ENCODE peak calls at places on chromosome 14, in eight cellular contexts. S is lower leg skin, L is brain microvascular endothelial cell, B is MM.1S, M is HL-60, I is astrocyte of the spinal cord, U is kidney epithelial cell, E is foreskin fibroblast. T is an unnamed sample.

GRCh38 chr14:43005807-43006206 is 1399.1 kb downstream of the LRFN5 start:
- DNase-seq in E (no peak), U (no peak), S (no peak), L (no peak), B (no peak), M (no peak), I (peak), T (no peak)

GRCh38 chr14:70889555-70889954 is 17.7 kb upstream of the PCNX1 start:
- DNase-seq in U (no peak), E (no peak), B (no peak), S (no peak), M (no peak), L (no peak), I (no peak), T (no peak)

GRCh38 chr14:67850066-67850830 is 30.7 kb downstream of the RAD51B start:
- DNase-seq in I (no peak), L (no peak), M (no peak), E (no peak), B (no peak), S (no peak), U (no peak), T (no peak)

GRCh38 chr14:72645706-72646105 is 248.2 kb downstream of the DPF3 start:
- DNase-seq in M (no peak), S (no peak), L (no peak), E (no peak), B (no peak), U (no peak), I (no peak), T (no peak)

GRCh38 chr14:25014440-25014839 is 35.5 kb downstream of the STXBP6 start:
- DNase-seq in U (no peak), L (no peak), M (no peak), S (no peak), E (no peak), B (no peak), I (no peak), T (no peak)

GRCh38 chr14:67487332-67487731 is 1.2 kb downstream of the TMEM229B start:
- DNase-seq in S (no peak), I (no peak), L (no peak), E (no peak), M (no peak), U (no peak), B (no peak), T (no peak)

GRCh38 chr14:102362084-102362483 is 606 bp downstream of the CINP start:
- DNase-seq in L (peak), U (no peak), M (no peak), B (no peak), S (no peak), E (peak), I (peak), T (no peak)

GRCh38 chr14:45716506-45716905 is 463.5 kb upstream of the MIS18BP1 start:
- DNase-seq in L (no peak), U (no peak), B (no peak), M (no peak), S (no peak), E (no peak), I (peak), T (no peak)

GRCh38 chr14:62179367-62180018 is 417.3 kb downstream of the SNAPC1 start:
- DNase-seq in E (peak), L (peak), B (peak), S (no peak), I (peak), U (peak), M (no peak), T (peak)

GRCh38 chr14:30957813-30958370 is 67.6 kb upstream of the AP4S1 start:
- DNase-seq in E (no peak), M (no peak), U (peak), B (no peak), S (no peak), L (no peak), I (no peak), T (no peak)

GRCh38 chr14:83251402-83251801 is 1717.7 kb upstream of the SEL1L start:
- DNase-seq in U (no peak), M (no peak), E (no peak), S (no peak), L (no peak), I (no peak), B (no peak), T (no peak)

GRCh38 chr14:54023027-54023426 is 66.4 kb upstream of the BMP4 start:
- DNase-seq in S (no peak), E (no peak), B (peak), U (no peak), L (no peak), I (no peak), M (no peak), T (no peak)

GRCh38 chr14:52312872-52313492 is 1.1 kb upstream of the PTGER2 start:
- DNase-seq in U (no peak), I (no peak), B (no peak), L (no peak), M (no peak), E (no peak), S (no peak), T (no peak)

GRCh38 chr14:60328588-60328987 is 79.6 kb downstream of the PPM1A start:
- DNase-seq in I (no peak), S (no peak), E (no peak), M (no peak), U (no peak), L (no peak), B (no peak), T (no peak)
- TF ChIP-seq CTCF in I (peak), S (no peak), E (no peak), M (no peak), U (no peak), L (no peak), B (no peak), T (no peak)

GRCh38 chr14:36582874-36583241 is 444 bp upstream of the NKX2-8 start:
- DNase-seq in E (no peak), M (no peak), S (no peak), I (no peak), L (no peak), B (no peak), U (no peak), T (no peak)
- H3K4me3 ChIP-seq in E (no peak), M (no peak), S (no peak), I (no peak), L (no peak), B (no peak), U (no peak), T (no peak)

DNA sequence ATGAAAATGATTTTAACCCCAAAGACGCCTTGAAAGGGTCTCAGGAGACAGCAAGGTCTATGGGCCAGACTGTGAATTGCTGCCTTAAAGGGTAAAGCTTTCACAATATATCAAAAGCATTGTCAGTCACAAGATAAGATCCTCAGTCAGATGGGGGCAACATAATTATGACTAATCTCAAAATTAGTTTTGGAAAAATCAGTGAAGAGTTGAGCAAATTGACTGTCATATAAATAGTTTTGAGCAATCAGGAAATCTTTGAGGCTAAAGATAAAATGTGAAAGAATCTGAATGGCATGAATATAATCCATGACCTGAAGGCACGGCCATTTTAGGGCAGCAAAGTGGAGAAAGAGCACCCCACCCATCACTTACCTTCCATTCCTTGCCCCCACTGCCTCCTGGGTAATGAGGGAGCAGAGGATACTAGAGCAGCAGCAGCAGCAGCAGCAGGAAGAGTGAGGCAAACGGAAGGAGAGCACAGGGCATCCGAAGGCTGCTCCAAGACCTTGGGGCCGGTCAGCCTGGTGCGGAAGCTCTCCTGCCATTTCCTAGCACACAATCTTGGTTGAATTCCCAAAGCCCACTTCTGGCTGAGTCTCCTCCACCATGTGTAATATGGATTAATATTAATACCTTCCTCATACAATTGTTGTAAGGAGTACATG is 7.0 kb downstream of the STON2 start:
- DNase-seq in B (no peak), S (no peak), E (no peak), U (no peak), I (no peak), M (no peak), L (no peak), T (no peak)
- TF ChIP-seq CTCF in B (no peak), S (no peak), E (no peak), U (no peak), I (no peak), M (no peak), L (no peak), T (no peak)

GRCh38 chr14:28777773-28778606 is 11.4 kb downstream of the FOXG1 start:
- DNase-seq in B (no peak), U (no peak), S (no peak), E (no peak), M (no peak), I (no peak), L (no peak), T (no peak)
- H3K4me3 ChIP-seq in B (no peak), U (no peak), S (no peak), E (no peak), M (no peak), I (no peak), L (no peak), T (no peak)